ENCODE peak calls at places on chromosomes 6 and 20, in four cellular contexts. O is heart left ventricle, M is EL, T is NCI-H1436 treated with DMSO at 0.1 percent for 48 hours. W is an unnamed sample.

GRCh38 chr6:52639493-52639892 is 31.4 kb upstream of the TMEM14A start:
- DNase-seq in O (no peak), M (no peak), T (no peak), W (no peak)

GRCh38 chr6:106017454-106017853 is 68.7 kb upstream of the PRDM1 start:
- DNase-seq in M (no peak), T (no peak), O (no peak), W (no peak)

GRCh38 chr6:47669684-47670515 is 28.5 kb upstream of the ADGRF4 start:
- DNase-seq in M (peak; percentile 8), O (no peak), T (no peak), W (no peak)

GRCh38 chr6:137112067-137112355 is 61.4 kb downstream of the IL22RA2 start:
- DNase-seq in T (no peak), O (no peak), M (peak; percentile 72), W (no peak)

GRCh38 chr6:35665573-35665972 is 23.1 kb downstream of the FKBP5 start:
- DNase-seq in T (no peak), M (no peak), O (no peak), W (no peak)

GRCh38 chr6:39086294-39086693 is 28.7 kb downstream of the SAYSD1 start:
- DNase-seq in M (no peak), T (no peak), O (no peak), W (no peak)

GRCh38 chr20:41638459-41638858 is 20.3 kb upstream of the CHD6 start:
- DNase-seq in T (no peak), O (no peak), M (no peak), W (no peak)

GRCh38 chr20:22288156-22288555 is 296.2 kb downstream of the FOXA2 start:
- DNase-seq in M (no peak), O (no peak), T (no peak), W (no peak)

GRCh38 chr6:7587631-7588100 is 2.3 kb upstream of the SNRNP48 start:
- DNase-seq in T (no peak), O (no peak), M (peak; percentile 62), W (no peak)

GRCh38 chr6:38443750-38444149 is 196.0 kb downstream of the BTBD9 start:
- DNase-seq in T (no peak), M (no peak), O (no peak), W (no peak)

GRCh38 chr6:106281088-106281487 is 44.5 kb downstream of the ATG5 start:
- DNase-seq in T (no peak), O (no peak), M (peak; percentile 72), W (no peak)

GRCh38 chr6:127481628-127482027 is 22.4 kb upstream of the KIAA0408 start:
- DNase-seq in O (no peak), T (no peak), M (peak; percentile 89), W (no peak)

GRCh38 chr6:170266061-170266825 is 24.6 kb downstream of the DLL1 start:
- DNase-seq in M (no peak), O (peak; percentile 68), T (no peak), W (no peak)

GRCh38 chr6:33298773-33299236 is at the start of gene RGL2:
- DNase-seq in M (peak; percentile 72), O (peak; percentile 91), T (no peak), W (peak; percentile 78)

GRCh38 chr20:20373046-20373706 is 5.3 kb downstream of the INSM1 start:
- DNase-seq in O (no peak), M (peak; percentile 63), T (no peak), W (no peak)

GRCh38 chr20:54335299-54335698 is 127.4 kb downstream of the PFDN4 start:
- DNase-seq in T (no peak), O (no peak), M (no peak), W (no peak)

W was measured in mucosa of gallbladder.